ENCODE peak calls at places on chromosomes 6 and 20, in nine cellular contexts. S is neural progenitor cell; M is tibial artery; V is OCI-LY7; T is dorsolateral prefrontal cortex; G is ovary; D is CD8-positive, alpha-beta T cell; H is astrocyte of the spinal cord; W is IMR-90. J is an unnamed sample.

GRCh38 chr20:62917720-62918119 is 8.6 kb downstream of the DIDO1 start:
- DNase-seq in H (no peak), S (no peak), T (no peak), W (no peak), V (no peak), D (no peak), G (no peak), M (peak), J (no peak)

GRCh38 chr6:134605034-134605433 is 287.1 kb upstream of the SGK1 start:
- DNase-seq in D (no peak), W (no peak), G (no peak), S (no peak), H (no peak), M (no peak), V (no peak), T (no peak), J (no peak)

GRCh38 chr20:23721962-23722361 is 28.8 kb downstream of the CST1 start:
- DNase-seq in G (no peak), D (no peak), V (no peak), M (no peak), T (no peak), S (no peak), H (no peak), W (no peak), J (no peak)

GRCh38 chr6:165634076-165634475 is 29.0 kb downstream of the PDE10A start:
- DNase-seq in S (no peak), W (no peak), M (no peak), V (no peak), D (no peak), H (no peak), T (no peak), G (no peak), J (no peak)

GRCh38 chr6:144896296-144896695 is 611.2 kb downstream of the UTRN start:
- DNase-seq in D (no peak), W (no peak), V (no peak), S (no peak), M (no peak), T (no peak), G (no peak), H (peak), J (no peak)

GRCh38 chr20:1808101-1808500 is 87.1 kb upstream of the SIRPA start:
- DNase-seq in W (no peak), M (peak), H (no peak), T (no peak), V (no peak), G (no peak), S (no peak), D (no peak), J (no peak)

GRCh38 chr6:69796081-69796626 is 656 bp downstream of the LMBRD1 start:
- DNase-seq in D (peak), G (no peak), S (peak), M (no peak), V (peak), H (peak), T (peak), W (peak), J (peak)

GRCh38 chr20:922781-923180 is 6.6 kb upstream of the ANGPT4 start:
- DNase-seq in T (no peak), M (peak), S (no peak), G (no peak), V (no peak), D (no peak), H (no peak), W (no peak), J (no peak)

GRCh38 chr6:127053032-127053908 is 65.2 kb upstream of the RSPO3 start:
- DNase-seq in V (no peak), W (peak), D (no peak), G (no peak), S (no peak), H (peak), T (no peak), M (no peak), J (peak)

GRCh38 chr6:75207211-75207984 is 1.5 kb upstream of the COL12A1 start:
- DNase-seq in D (no peak), T (no peak), G (peak), M (no peak), S (peak), H (peak), V (no peak), W (peak), J (peak)

GRCh38 chr20:61461459-61461858 is 209.4 kb downstream of the CDH4 start:
- DNase-seq in S (no peak), M (no peak), G (no peak), H (no peak), T (no peak), V (no peak), W (no peak), D (no peak), J (no peak)

GRCh38 chr6:73435236-73435635 is 16.9 kb downstream of the CGAS start:
- DNase-seq in H (no peak), D (no peak), W (no peak), S (no peak), T (no peak), M (no peak), V (no peak), G (no peak), J (no peak)

GRCh38 chr20:61972910-61973508 is 92.7 kb downstream of the TAF4 start:
- DNase-seq in H (no peak), T (no peak), S (no peak), D (no peak), W (no peak), V (no peak), M (no peak), G (no peak), J (no peak)

GRCh38 chr6:4153514-4153985 is 18.2 kb upstream of the ECI2 start:
- DNase-seq in H (no peak), W (no peak), G (no peak), T (no peak), D (no peak), M (no peak), S (no peak), V (peak), J (no peak)

GRCh38 chr6:30743099-30744053 is 889 bp upstream of the FLOT1 start:
- DNase-seq in S (no peak), H (no peak), M (peak), D (peak), V (no peak), W (peak), G (peak), T (no peak), J (peak)

GRCh38 chr6:163415176-163415619 is 680 bp downstream of the QKI start:
- DNase-seq in V (peak), T (no peak), S (no peak), H (no peak), G (peak), D (peak), M (no peak), W (no peak), J (no peak)

GRCh38 chr20:42005211-42005610 is 387.0 kb upstream of the CHD6 start:
- DNase-seq in D (no peak), G (no peak), S (no peak), H (no peak), V (no peak), W (no peak), M (no peak), T (no peak), J (no peak)

GRCh38 chr20:43662943-43663655 is 3.8 kb upstream of the MYBL2 start:
- DNase-seq in D (no peak), M (no peak), T (no peak), G (no peak), H (no peak), S (no peak), W (peak), V (no peak), J (no peak)

GRCh38 chr6:129312865-129313264 is 397.1 kb downstream of the ARHGAP18 start:
- DNase-seq in S (no peak), D (no peak), W (peak), T (no peak), H (peak), G (no peak), M (no peak), V (no peak), J (peak)

GRCh38 chr6:7786206-7786605 is 60.3 kb downstream of the BMP6 start:
- DNase-seq in G (no peak), T (no peak), V (no peak), M (no peak), D (no peak), W (peak), S (no peak), H (no peak), J (no peak)

GRCh38 chr6:144898052-144898689 is 613.0 kb downstream of the UTRN start:
- DNase-seq in M (no peak), G (no peak), V (no peak), T (no peak), D (no peak), H (peak), W (peak), S (no peak), J (peak)

GRCh38 chr6:111464184-111464583 is 18.8 kb downstream of the REV3L start:
- DNase-seq in D (no peak), H (no peak), W (peak), T (no peak), G (no peak), S (no peak), V (no peak), M (no peak), J (no peak)

GRCh38 chr6:21109421-21110178 is 484.0 kb upstream of the SOX4 start:
- DNase-seq in H (peak), S (no peak), W (peak), M (no peak), G (no peak), V (no peak), T (no peak), D (no peak), J (peak)

GRCh38 chr6:91711518-91711917 is 1124.6 kb upstream of the MAP3K7 start:
- DNase-seq in G (no peak), S (no peak), V (no peak), M (no peak), D (no peak), T (no peak), W (no peak), H (no peak), J (no peak)

GRCh38 chr6:31690231-31691077 is 9.6 kb upstream of the LY6G5C start:
- DNase-seq in V (no peak), W (no peak), H (no peak), S (no peak), M (no peak), G (no peak), T (no peak), D (no peak), J (no peak)

GRCh38 chr6:149862901-149863595 is 1.1 kb downstream of the LRP11 start:
- DNase-seq in V (peak), G (peak), S (peak), D (peak), H (peak), M (peak), W (peak), T (peak), J (peak)

GRCh38 chr20:35607003-35607735 is 8.5 kb upstream of the SPAG4 start:
- DNase-seq in T (no peak), H (no peak), W (no peak), V (peak), M (no peak), G (no peak), S (no peak), D (no peak), J (no peak)

GRCh38 chr6:112480551-112480950 is 133.4 kb downstream of the RFPL4B start:
- DNase-seq in S (no peak), D (no peak), M (no peak), G (no peak), T (no peak), W (peak), V (no peak), H (peak), J (peak)

GRCh38 chr6:121504227-121504626 is 68.8 kb downstream of the GJA1 start:
- DNase-seq in T (no peak), G (no peak), M (no peak), W (peak), V (no peak), S (no peak), D (no peak), H (peak), J (peak)

GRCh38 chr20:63167026-63167917 is 48.7 kb downstream of the YTHDF1 start:
- DNase-seq in G (no peak), V (no peak), S (no peak), T (no peak), M (no peak), D (no peak), H (no peak), W (no peak), J (no peak)

GRCh38 chr20:35871311-35871771 is 83.0 kb downstream of the SCAND1 start:
- DNase-seq in T (no peak), S (no peak), V (no peak), D (no peak), W (peak), G (peak), M (no peak), H (peak), J (peak)

GRCh38 chr6:110618591-110619267 is 142.3 kb upstream of the SLC22A16 start:
- DNase-seq in H (peak), W (peak), T (no peak), V (peak), G (no peak), S (no peak), M (no peak), D (no peak), J (peak)

GRCh38 chr6:168864541-168865495 is 388.8 kb downstream of the THBS2 start:
- DNase-seq in T (no peak), V (no peak), G (no peak), S (no peak), H (no peak), W (no peak), M (no peak), D (no peak), J (peak)

DNA sequence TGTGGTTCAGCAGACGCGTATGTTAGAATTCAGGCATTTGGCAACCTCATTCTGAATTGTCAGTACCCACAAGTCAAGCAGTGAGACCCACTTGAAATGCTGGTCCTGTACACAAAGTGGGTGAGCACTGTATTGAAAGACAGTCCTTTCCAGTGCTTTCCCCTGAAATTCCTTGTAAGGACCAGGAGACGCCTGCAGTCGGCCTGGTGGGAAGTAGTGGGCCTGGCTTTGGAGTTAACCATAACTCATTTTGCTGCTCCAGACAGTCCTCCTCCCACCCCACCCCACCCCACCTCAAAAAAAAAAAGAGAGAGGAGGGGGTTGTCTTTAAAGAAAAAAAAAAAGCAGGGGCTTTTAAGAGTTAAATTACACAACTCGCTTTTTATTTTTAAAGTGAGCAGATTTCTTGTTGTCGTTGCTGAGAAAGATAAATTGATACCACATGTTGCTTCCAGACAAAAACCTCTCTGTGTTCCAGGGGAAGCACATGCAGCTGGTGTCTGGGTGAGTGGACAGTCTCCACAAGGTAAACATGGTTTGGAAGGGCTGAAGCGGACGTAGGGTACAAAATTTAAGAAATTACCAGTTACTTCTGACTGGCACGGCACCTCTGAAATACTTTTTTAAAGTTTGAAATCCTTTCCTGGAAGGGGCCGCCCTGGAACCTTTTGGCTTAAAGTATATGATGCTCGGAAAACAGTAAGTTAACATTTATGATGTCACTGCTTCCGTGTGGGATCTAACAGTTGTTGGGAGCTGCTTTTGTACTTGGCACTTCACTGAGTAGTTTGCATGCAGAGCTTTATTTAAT is 95.3 kb downstream of the FOXO3 start:
- DNase-seq in W (peak), M (no peak), S (no peak), D (no peak), G (peak), T (no peak), V (no peak), H (peak), J (peak)
- H3K4me3 ChIP-seq in W (no peak), M (peak), S (no peak), D (no peak), G (peak), T (no peak), V (no peak), H (peak), J (peak)

DNA sequence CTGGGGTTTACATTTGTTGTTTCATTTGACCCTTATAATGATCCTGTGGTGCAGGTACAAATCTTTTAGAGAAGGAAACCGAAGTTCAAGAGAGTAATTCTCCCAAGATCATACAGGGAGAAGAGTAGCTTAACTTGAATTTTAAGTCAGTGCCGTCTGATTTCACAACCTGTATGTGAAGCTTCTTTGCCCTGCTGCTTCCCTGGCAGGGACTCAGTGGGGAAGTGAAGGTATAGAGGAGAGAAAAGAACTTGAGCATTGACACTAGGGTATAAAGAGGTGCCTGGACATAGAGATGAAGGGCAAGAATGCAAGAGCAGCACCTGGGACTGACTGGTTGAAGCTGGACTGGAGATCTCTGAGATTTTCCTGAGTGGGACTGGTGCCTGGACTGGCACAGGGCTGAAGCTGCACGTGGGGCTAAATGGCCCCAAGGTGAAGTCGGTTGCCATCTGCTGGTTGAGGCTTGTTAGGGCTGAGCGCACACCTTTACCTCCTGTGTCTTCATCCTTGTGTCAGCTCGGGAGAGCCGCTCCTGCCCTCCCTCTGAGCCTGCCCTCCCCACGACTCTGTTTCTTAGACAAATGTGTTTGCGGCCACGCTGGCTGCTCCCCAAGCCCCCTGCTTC is 41.8 kb downstream of the FARS2 start:
- DNase-seq in T (no peak), D (peak), G (no peak), W (peak), M (no peak), S (peak), H (peak), V (peak), J (peak)
- TF ChIP-seq CTCF in T (peak), D (peak), G (no peak), W (peak), M (no peak), S (peak), H (peak), V (peak), J (peak)

GRCh38 chr6:10395171-10395945 is 19.5 kb downstream of the TFAP2A start:
- DNase-seq in H (no peak), W (no peak), V (no peak), S (peak), M (no peak), T (no peak), D (no peak), G (no peak), J (no peak)
- H3K4me3 ChIP-seq in H (no peak), W (no peak), V (no peak), S (no peak), M (no peak), T (no peak), D (no peak), G (no peak), J (no peak)

GRCh38 chr6:158373209-158373608 is 60.9 kb downstream of the TULP4 start:
- DNase-seq in G (no peak), T (no peak), M (no peak), D (no peak), V (no peak), S (no peak), H (no peak), W (no peak), J (no peak)
- TF ChIP-seq CTCF in G (no peak), T (no peak), M (no peak), D (no peak), V (no peak), S (no peak), H (no peak), W (no peak), J (no peak)

DNA sequence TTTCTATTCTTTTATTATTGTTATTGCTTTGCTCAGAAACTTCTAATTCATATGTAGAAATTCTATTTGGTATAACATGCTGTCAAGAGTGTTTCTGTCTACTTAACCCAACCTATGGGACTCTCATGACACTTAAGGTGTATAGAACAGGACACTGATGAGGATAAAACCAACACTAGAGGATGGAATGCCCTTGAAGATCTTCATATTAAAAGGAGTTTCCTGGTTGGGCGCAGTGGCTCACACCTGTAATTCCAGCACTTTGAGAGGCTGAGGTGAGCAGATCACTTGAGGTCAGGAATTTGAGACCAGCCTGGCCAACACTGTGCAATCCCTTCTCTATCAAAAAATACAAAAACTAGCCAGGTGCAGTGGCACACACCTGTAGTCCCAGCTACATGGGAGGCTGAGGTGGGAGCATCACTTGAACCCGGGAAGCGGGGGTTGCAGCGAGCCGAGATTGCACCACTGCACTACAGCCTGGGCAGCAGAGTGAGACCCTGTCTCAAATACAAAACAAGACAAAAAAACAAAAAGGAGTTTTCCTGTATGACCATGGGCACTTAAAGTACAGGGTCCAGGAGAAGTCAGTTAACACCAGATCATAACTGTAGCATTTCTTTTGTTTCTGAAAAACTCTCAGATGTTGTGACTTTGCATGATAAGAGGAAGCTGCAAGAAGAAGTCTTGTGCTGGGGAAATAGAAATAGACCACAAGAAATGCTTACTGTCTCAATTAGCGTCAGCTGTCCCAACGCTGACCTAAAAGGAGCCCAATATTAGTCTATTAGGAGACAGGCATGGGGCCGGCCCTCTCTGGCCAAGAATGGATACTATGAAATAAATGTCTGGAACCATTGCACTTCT is 38.9 kb upstream of the CD2AP start:
- DNase-seq in T (no peak), V (peak), M (no peak), W (no peak), S (no peak), G (no peak), H (no peak), D (no peak), J (no peak)
- H3K4me3 ChIP-seq in T (no peak), V (peak), M (no peak), W (no peak), S (no peak), G (no peak), H (no peak), D (no peak), J (no peak)

GRCh38 chr6:39189915-39190544 is 39.2 kb downstream of the KCNK5 start:
- DNase-seq in S (peak), D (no peak), G (peak), M (peak), W (peak), T (peak), H (no peak), V (peak), J (no peak)
- TF ChIP-seq CTCF in S (peak), D (no peak), G (peak), M (peak), W (no peak), T (peak), H (no peak), V (peak), J (no peak)

DNA sequence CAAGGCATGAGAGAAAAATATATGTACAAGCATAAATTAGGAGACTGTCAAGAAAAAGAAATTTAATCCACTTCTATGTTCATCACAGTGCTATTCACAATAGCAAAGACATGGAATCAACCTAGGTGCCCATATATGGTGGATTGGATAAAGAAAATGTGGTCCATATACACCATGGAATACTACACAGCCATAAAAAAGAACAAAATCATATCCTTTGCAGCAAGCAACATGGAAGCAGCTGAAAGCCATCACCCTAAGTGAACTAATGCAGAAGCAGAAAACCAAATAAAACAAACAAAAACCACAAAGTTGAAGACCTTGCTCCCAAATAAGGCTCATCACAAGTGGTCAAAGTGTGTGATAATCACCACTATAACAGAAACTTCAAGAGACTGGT is 36.7 kb downstream of the USP45 start:
- DNase-seq in G (no peak), M (no peak), T (no peak), S (no peak), H (no peak), W (no peak), V (no peak), D (no peak), J (no peak)
- H3K4me3 ChIP-seq in G (no peak), M (no peak), T (no peak), S (no peak), H (no peak), W (no peak), V (no peak), D (no peak), J (no peak)